ENCODE peak calls at places on chromosome 13, in seven cellular contexts. One of them, this sample, is unnamed.

GRCh38 chr13:112877976-112878955 is 90.7 kb upstream of the MCF2L start:
- DNase-seq in heart left ventricle: no peak
- DNase-seq in NB4: no peak
- DNase-seq in endothelial cell of umbilical vein: no peak
- DNase-seq in GM12892: no peak
- DNase-seq in Peyer's patch: no peak
- DNase-seq in gastrocnemius medialis: no peak
- DNase-seq in this sample: no peak

GRCh38 chr13:98214707-98215106 is 37.6 kb upstream of the RNF113B start:
- DNase-seq in endothelial cell of umbilical vein: no peak
- DNase-seq in gastrocnemius medialis: no peak
- DNase-seq in heart left ventricle: no peak
- DNase-seq in NB4: no peak
- DNase-seq in GM12892: no peak
- DNase-seq in Peyer's patch: no peak
- DNase-seq in this sample: no peak

GRCh38 chr13:24106429-24106828 is 54.1 kb upstream of the SPATA13 start:
- DNase-seq in gastrocnemius medialis: no peak
- DNase-seq in NB4: no peak
- DNase-seq in Peyer's patch: no peak
- DNase-seq in heart left ventricle: no peak
- DNase-seq in endothelial cell of umbilical vein: no peak
- DNase-seq in GM12892: no peak
- DNase-seq in this sample: no peak

GRCh38 chr13:39699274-39699673 is 43.8 kb downstream of the COG6 start:
- DNase-seq in Peyer's patch: no peak
- DNase-seq in endothelial cell of umbilical vein: no peak
- DNase-seq in heart left ventricle: no peak
- DNase-seq in GM12892: no peak
- DNase-seq in gastrocnemius medialis: no peak
- DNase-seq in NB4: no peak
- DNase-seq in this sample: no peak

GRCh38 chr13:100608906-100609305 is 20.3 kb upstream of the GGACT start:
- DNase-seq in gastrocnemius medialis: no peak
- DNase-seq in endothelial cell of umbilical vein: peak
- DNase-seq in heart left ventricle: no peak
- DNase-seq in GM12892: peak
- DNase-seq in Peyer's patch: no peak
- DNase-seq in NB4: peak
- DNase-seq in this sample: peak

GRCh38 chr13:59043016-59043415 is 1120.7 kb downstream of the DIAPH3 start:
- DNase-seq in GM12892: no peak
- DNase-seq in endothelial cell of umbilical vein: no peak
- DNase-seq in NB4: no peak
- DNase-seq in Peyer's patch: no peak
- DNase-seq in heart left ventricle: no peak
- DNase-seq in gastrocnemius medialis: no peak
- DNase-seq in this sample: no peak

GRCh38 chr13:59834801-59835200 is 328.9 kb downstream of the DIAPH3 start:
- DNase-seq in gastrocnemius medialis: no peak
- DNase-seq in GM12892: no peak
- DNase-seq in Peyer's patch: no peak
- DNase-seq in heart left ventricle: no peak
- DNase-seq in endothelial cell of umbilical vein: no peak
- DNase-seq in NB4: no peak
- DNase-seq in this sample: no peak

GRCh38 chr13:89936256-89936655 is 1411.2 kb upstream of the MIR17HG start:
- DNase-seq in heart left ventricle: no peak
- DNase-seq in Peyer's patch: no peak
- DNase-seq in NB4: no peak
- DNase-seq in endothelial cell of umbilical vein: no peak
- DNase-seq in GM12892: no peak
- DNase-seq in gastrocnemius medialis: no peak
- DNase-seq in this sample: no peak

GRCh38 chr13:104057851-104058250 is 991.6 kb upstream of the SLC10A2 start:
- DNase-seq in gastrocnemius medialis: no peak
- DNase-seq in heart left ventricle: no peak
- DNase-seq in endothelial cell of umbilical vein: peak
- DNase-seq in NB4: no peak
- DNase-seq in GM12892: no peak
- DNase-seq in Peyer's patch: no peak
- DNase-seq in this sample: no peak

GRCh38 chr13:46057251-46058015 is 4.9 kb upstream of the ZC3H13 start:
- DNase-seq in NB4: no peak
- DNase-seq in endothelial cell of umbilical vein: no peak
- DNase-seq in heart left ventricle: no peak
- DNase-seq in gastrocnemius medialis: no peak
- DNase-seq in GM12892: no peak
- DNase-seq in Peyer's patch: no peak
- DNase-seq in this sample: no peak

GRCh38 chr13:55554741-55555140 is 1586.0 kb upstream of the PRR20A start:
- DNase-seq in endothelial cell of umbilical vein: no peak
- DNase-seq in GM12892: no peak
- DNase-seq in heart left ventricle: no peak
- DNase-seq in gastrocnemius medialis: no peak
- DNase-seq in NB4: no peak
- DNase-seq in Peyer's patch: no peak
- DNase-seq in this sample: no peak

GRCh38 chr13:48108106-48108505 is 13.2 kb upstream of the MED4 start:
- DNase-seq in heart left ventricle: no peak
- DNase-seq in gastrocnemius medialis: no peak
- DNase-seq in NB4: no peak
- DNase-seq in GM12892: no peak
- DNase-seq in endothelial cell of umbilical vein: peak
- DNase-seq in Peyer's patch: no peak
- DNase-seq in this sample: no peak

GRCh38 chr13:99501952-99502310 is 659 bp downstream of the TM9SF2 start:
- DNase-seq in Peyer's patch: peak
- DNase-seq in NB4: peak
- DNase-seq in GM12892: no peak
- DNase-seq in gastrocnemius medialis: peak
- DNase-seq in heart left ventricle: no peak
- DNase-seq in endothelial cell of umbilical vein: peak
- DNase-seq in this sample: no peak

GRCh38 chr13:107743983-107744382 is 471.4 kb downstream of the LIG4 start:
- DNase-seq in gastrocnemius medialis: no peak
- DNase-seq in NB4: no peak
- DNase-seq in heart left ventricle: no peak
- DNase-seq in GM12892: no peak
- DNase-seq in Peyer's patch: no peak
- DNase-seq in endothelial cell of umbilical vein: no peak
- DNase-seq in this sample: no peak

GRCh38 chr13:34156841-34157365 is 339.0 kb downstream of the RFC3 start:
- DNase-seq in NB4: peak
- DNase-seq in heart left ventricle: peak
- DNase-seq in GM12892: peak
- DNase-seq in Peyer's patch: no peak
- DNase-seq in gastrocnemius medialis: peak
- DNase-seq in endothelial cell of umbilical vein: peak
- DNase-seq in this sample: peak

GRCh38 chr13:40472427-40473220 is 193.8 kb downstream of the FOXO1 start:
- DNase-seq in gastrocnemius medialis: no peak
- DNase-seq in endothelial cell of umbilical vein: no peak
- DNase-seq in GM12892: no peak
- DNase-seq in NB4: peak
- DNase-seq in heart left ventricle: no peak
- DNase-seq in Peyer's patch: no peak
- DNase-seq in this sample: no peak

GRCh38 chr13:95115525-95115924 is 185.7 kb downstream of the ABCC4 start:
- DNase-seq in Peyer's patch: no peak
- DNase-seq in NB4: no peak
- DNase-seq in gastrocnemius medialis: no peak
- DNase-seq in endothelial cell of umbilical vein: no peak
- DNase-seq in heart left ventricle: no peak
- DNase-seq in GM12892: no peak
- DNase-seq in this sample: no peak

GRCh38 chr13:41827507-41828213 is 133.2 kb downstream of the VWA8 start:
- DNase-seq in endothelial cell of umbilical vein: peak
- DNase-seq in Peyer's patch: no peak
- DNase-seq in NB4: peak
- DNase-seq in heart left ventricle: no peak
- DNase-seq in gastrocnemius medialis: peak
- DNase-seq in GM12892: no peak
- DNase-seq in this sample: peak

GRCh38 chr13:91247768-91248167 is 99.7 kb upstream of the MIR17HG start:
- DNase-seq in Peyer's patch: no peak
- DNase-seq in NB4: peak
- DNase-seq in endothelial cell of umbilical vein: peak
- DNase-seq in heart left ventricle: no peak
- DNase-seq in gastrocnemius medialis: no peak
- DNase-seq in GM12892: no peak
- DNase-seq in this sample: no peak

GRCh38 chr13:33612641-33613638 is 205.0 kb upstream of the RFC3 start:
- DNase-seq in gastrocnemius medialis: no peak
- DNase-seq in GM12892: no peak
- DNase-seq in endothelial cell of umbilical vein: no peak
- DNase-seq in NB4: no peak
- DNase-seq in Peyer's patch: no peak
- DNase-seq in heart left ventricle: no peak
- DNase-seq in this sample: no peak

GRCh38 chr13:97332725-97333124 is 101.2 kb upstream of the RAP2A start:
- DNase-seq in heart left ventricle: no peak
- DNase-seq in GM12892: no peak
- DNase-seq in gastrocnemius medialis: no peak
- DNase-seq in endothelial cell of umbilical vein: no peak
- DNase-seq in NB4: no peak
- DNase-seq in Peyer's patch: no peak
- DNase-seq in this sample: no peak

GRCh38 chr13:69468624-69469023 is 639.0 kb upstream of the ATXN8OS start:
- DNase-seq in gastrocnemius medialis: no peak
- DNase-seq in GM12892: no peak
- DNase-seq in endothelial cell of umbilical vein: no peak
- DNase-seq in NB4: no peak
- DNase-seq in heart left ventricle: no peak
- DNase-seq in Peyer's patch: no peak
- DNase-seq in this sample: no peak

GRCh38 chr13:50762969-50763568 is 80.4 kb downstream of the DLEU7 start:
- DNase-seq in GM12892: no peak
- DNase-seq in endothelial cell of umbilical vein: no peak
- DNase-seq in heart left ventricle: no peak
- DNase-seq in gastrocnemius medialis: no peak
- DNase-seq in NB4: no peak
- DNase-seq in Peyer's patch: peak
- DNase-seq in this sample: no peak

GRCh38 chr13:102017248-102017647 is 384.6 kb downstream of the FGF14 start:
- DNase-seq in endothelial cell of umbilical vein: no peak
- DNase-seq in heart left ventricle: no peak
- DNase-seq in NB4: no peak
- DNase-seq in GM12892: no peak
- DNase-seq in gastrocnemius medialis: no peak
- DNase-seq in Peyer's patch: no peak
- DNase-seq in this sample: no peak

GRCh38 chr13:113967729-113968462 is 6.0 kb downstream of the C13orf46 start:
- DNase-seq in endothelial cell of umbilical vein: no peak
- DNase-seq in NB4: no peak
- DNase-seq in gastrocnemius medialis: no peak
- DNase-seq in Peyer's patch: no peak
- DNase-seq in GM12892: no peak
- DNase-seq in heart left ventricle: no peak
- DNase-seq in this sample: no peak

GRCh38 chr13:25306671-25307464 is 5.4 kb downstream of the NUP58 start:
- DNase-seq in Peyer's patch: no peak
- DNase-seq in gastrocnemius medialis: no peak
- DNase-seq in heart left ventricle: no peak
- DNase-seq in NB4: no peak
- DNase-seq in GM12892: no peak
- DNase-seq in endothelial cell of umbilical vein: no peak
- DNase-seq in this sample: no peak

GRCh38 chr13:65268009-65268408 is 1962.1 kb downstream of the PCDH9 start:
- DNase-seq in heart left ventricle: no peak
- DNase-seq in NB4: no peak
- DNase-seq in gastrocnemius medialis: no peak
- DNase-seq in endothelial cell of umbilical vein: no peak
- DNase-seq in GM12892: no peak
- DNase-seq in Peyer's patch: no peak
- DNase-seq in this sample: no peak

GRCh38 chr13:98963917-98964316 is 13.9 kb downstream of the DOCK9 start:
- DNase-seq in NB4: no peak
- DNase-seq in heart left ventricle: no peak
- DNase-seq in gastrocnemius medialis: no peak
- DNase-seq in Peyer's patch: no peak
- DNase-seq in GM12892: no peak
- DNase-seq in endothelial cell of umbilical vein: no peak
- DNase-seq in this sample: no peak

DNA sequence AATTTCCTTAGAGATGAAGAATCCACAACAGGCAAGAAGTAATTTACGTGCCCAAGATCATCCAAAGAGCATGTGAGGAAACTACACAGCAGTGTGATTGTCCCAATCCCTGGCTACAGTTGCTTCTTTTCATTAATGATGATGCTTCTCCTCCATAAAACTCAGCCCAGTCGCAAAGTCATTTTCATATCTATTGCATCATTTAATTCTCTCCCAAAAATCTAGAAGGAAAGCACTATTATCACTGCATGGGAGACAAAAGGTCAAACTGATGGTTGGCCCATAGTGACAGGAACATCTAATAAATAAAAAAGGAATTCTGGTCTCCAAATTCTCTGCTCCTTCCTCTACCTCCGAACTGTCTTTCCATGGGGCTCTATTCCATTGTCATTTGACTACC is 103.5 kb upstream of the SERP2 start:
- DNase-seq in Peyer's patch: no peak
- DNase-seq in GM12892: no peak
- DNase-seq in NB4: no peak
- DNase-seq in endothelial cell of umbilical vein: no peak
- DNase-seq in heart left ventricle: no peak
- DNase-seq in gastrocnemius medialis: no peak
- DNase-seq in this sample: no peak
- TF ChIP-seq POLR2A in Peyer's patch: no peak
- TF ChIP-seq POLR2A in GM12892: no peak
- TF ChIP-seq POLR2A in NB4: no peak
- TF ChIP-seq POLR2A in endothelial cell of umbilical vein: no peak
- TF ChIP-seq POLR2A in heart left ventricle: no peak
- TF ChIP-seq POLR2A in gastrocnemius medialis: no peak
- TF ChIP-seq POLR2A in this sample: no peak

GRCh38 chr13:49587311-49587847 is 2.0 kb upstream of the RCBTB1 start:
- DNase-seq in NB4: no peak
- DNase-seq in gastrocnemius medialis: no peak
- DNase-seq in GM12892: no peak
- DNase-seq in endothelial cell of umbilical vein: no peak
- DNase-seq in heart left ventricle: no peak
- DNase-seq in Peyer's patch: no peak
- DNase-seq in this sample: peak
- TF ChIP-seq POLR2A in NB4: no peak
- TF ChIP-seq POLR2A in gastrocnemius medialis: no peak
- TF ChIP-seq POLR2A in GM12892: no peak
- TF ChIP-seq POLR2A in endothelial cell of umbilical vein: no peak
- TF ChIP-seq POLR2A in heart left ventricle: no peak
- TF ChIP-seq POLR2A in Peyer's patch: no peak
- TF ChIP-seq POLR2A in this sample: no peak

GRCh38 chr13:110506859-110507566 is 54.5 kb downstream of the RAB20 start:
- DNase-seq in NB4: no peak
- DNase-seq in heart left ventricle: peak
- DNase-seq in GM12892: no peak
- DNase-seq in gastrocnemius medialis: peak
- DNase-seq in endothelial cell of umbilical vein: peak
- DNase-seq in Peyer's patch: no peak
- DNase-seq in this sample: no peak
- TF ChIP-seq POLR2A in NB4: no peak
- TF ChIP-seq POLR2A in heart left ventricle: no peak
- TF ChIP-seq POLR2A in GM12892: no peak
- TF ChIP-seq POLR2A in gastrocnemius medialis: no peak
- TF ChIP-seq POLR2A in endothelial cell of umbilical vein: no peak
- TF ChIP-seq POLR2A in Peyer's patch: peak
- TF ChIP-seq POLR2A in this sample: no peak

GRCh38 chr13:30108913-30109237 is 198.5 kb downstream of the KATNAL1 start:
- DNase-seq in Peyer's patch: no peak
- DNase-seq in heart left ventricle: no peak
- DNase-seq in GM12892: no peak
- DNase-seq in gastrocnemius medialis: no peak
- DNase-seq in NB4: no peak
- DNase-seq in endothelial cell of umbilical vein: no peak
- DNase-seq in this sample: no peak
- TF ChIP-seq POLR2A in Peyer's patch: peak
- TF ChIP-seq POLR2A in heart left ventricle: no peak
- TF ChIP-seq POLR2A in GM12892: no peak
- TF ChIP-seq POLR2A in gastrocnemius medialis: no peak
- TF ChIP-seq POLR2A in NB4: no peak
- TF ChIP-seq POLR2A in endothelial cell of umbilical vein: no peak
- TF ChIP-seq POLR2A in this sample: no peak